ENCODE peak calls at places on chromosomes 11 and 22, in six cellular contexts. One of them, this sample, is unnamed.

GRCh38 chr11:94325681-94326080 is 21.3 kb downstream of the IZUMO1R start:
- DNase-seq in activated CD4-positive, alpha-beta T cell treated with anti-CD3 and anti-CD28 coated beads for 24 hours: peak
- DNase-seq in islet precursor cell: peak
- DNase-seq in stimulated activated naive CD4-positive, alpha-beta T cell: no peak
- DNase-seq in GM23248: peak
- DNase-seq in pancreas: peak
- DNase-seq in this sample: no peak

GRCh38 chr11:134139873-134140331 is 71.0 kb downstream of the JAM3 start:
- DNase-seq in activated CD4-positive, alpha-beta T cell treated with anti-CD3 and anti-CD28 coated beads for 24 hours: peak
- DNase-seq in islet precursor cell: peak
- DNase-seq in stimulated activated naive CD4-positive, alpha-beta T cell: peak
- DNase-seq in GM23248: peak
- DNase-seq in pancreas: peak
- DNase-seq in this sample: peak

GRCh38 chr22:45645526-45646414 is 25.9 kb upstream of the ATXN10 start:
- DNase-seq in activated CD4-positive, alpha-beta T cell treated with anti-CD3 and anti-CD28 coated beads for 24 hours: peak
- DNase-seq in islet precursor cell: peak
- DNase-seq in stimulated activated naive CD4-positive, alpha-beta T cell: peak
- DNase-seq in GM23248: peak
- DNase-seq in pancreas: peak
- DNase-seq in this sample: peak

GRCh38 chr11:122692444-122692843 is 36.9 kb downstream of the UBASH3B start:
- DNase-seq in activated CD4-positive, alpha-beta T cell treated with anti-CD3 and anti-CD28 coated beads for 24 hours: no peak
- DNase-seq in islet precursor cell: no peak
- DNase-seq in stimulated activated naive CD4-positive, alpha-beta T cell: no peak
- DNase-seq in GM23248: no peak
- DNase-seq in pancreas: no peak
- DNase-seq in this sample: no peak

GRCh38 chr11:5596611-5597201 is at the start of gene TRIM6:
- DNase-seq in activated CD4-positive, alpha-beta T cell treated with anti-CD3 and anti-CD28 coated beads for 24 hours: no peak
- DNase-seq in islet precursor cell: peak
- DNase-seq in stimulated activated naive CD4-positive, alpha-beta T cell: peak
- DNase-seq in GM23248: peak
- DNase-seq in pancreas: peak
- DNase-seq in this sample: peak

GRCh38 chr22:19291218-19291579 is 320 bp downstream of the CLTCL1 start:
- DNase-seq in activated CD4-positive, alpha-beta T cell treated with anti-CD3 and anti-CD28 coated beads for 24 hours: peak
- DNase-seq in islet precursor cell: peak
- DNase-seq in stimulated activated naive CD4-positive, alpha-beta T cell: no peak
- DNase-seq in GM23248: peak
- DNase-seq in pancreas: peak
- DNase-seq in this sample: peak

GRCh38 chr22:27065259-27065658 is 407.9 kb downstream of the MIAT start:
- DNase-seq in activated CD4-positive, alpha-beta T cell treated with anti-CD3 and anti-CD28 coated beads for 24 hours: no peak
- DNase-seq in islet precursor cell: no peak
- DNase-seq in stimulated activated naive CD4-positive, alpha-beta T cell: no peak
- DNase-seq in GM23248: no peak
- DNase-seq in pancreas: no peak
- DNase-seq in this sample: no peak

GRCh38 chr11:2515401-2516275 is 70.8 kb downstream of the KCNQ1 start:
- DNase-seq in activated CD4-positive, alpha-beta T cell treated with anti-CD3 and anti-CD28 coated beads for 24 hours: no peak
- DNase-seq in islet precursor cell: peak
- DNase-seq in stimulated activated naive CD4-positive, alpha-beta T cell: no peak
- DNase-seq in GM23248: no peak
- DNase-seq in pancreas: peak
- DNase-seq in this sample: peak

GRCh38 chr11:45209904-45210699 is 63.7 kb downstream of the PRDM11 start:
- DNase-seq in activated CD4-positive, alpha-beta T cell treated with anti-CD3 and anti-CD28 coated beads for 24 hours: no peak
- DNase-seq in islet precursor cell: no peak
- DNase-seq in stimulated activated naive CD4-positive, alpha-beta T cell: no peak
- DNase-seq in GM23248: peak
- DNase-seq in pancreas: no peak
- DNase-seq in this sample: peak